ENCODE peak calls at places on chromosomes 2 and 18, in seven cellular contexts. J is hepatocyte, T is cardiac muscle cell, Y is adrenal gland, F is heart left ventricle, C is right atrium auricular region, A is endothelial cell of umbilical vein. I is an unnamed sample. For H3K4me1, the result is how much of the 10 kb centered on the place peaks cover.

GRCh38 chr2:197011777-197012641 is 85.5 kb upstream of the PGAP1 start:
- DNase-seq in J (peak), T (peak), Y (no peak), F (peak), C (no peak), A (peak), I (no peak)

GRCh38 chr2:192424243-192424642 is 229.5 kb upstream of the TMEFF2 start:
- DNase-seq in J (no peak), T (no peak), Y (no peak), F (no peak), C (no peak), A (no peak), I (no peak)

GRCh38 chr2:215836881-215837280 is 176.5 kb downstream of the MREG start:
- DNase-seq in J (no peak), T (no peak), Y (no peak), F (no peak), C (no peak), A (no peak), I (no peak)

GRCh38 chr18:45423664-45424063 is 191.6 kb upstream of the SLC14A2 start:
- DNase-seq in J (no peak), T (no peak), Y (no peak), F (no peak), C (no peak), A (no peak), I (no peak)

GRCh38 chr2:145524303-145524702 is 1004.4 kb upstream of the ZEB2 start:
- DNase-seq in J (no peak), T (no peak), Y (no peak), F (no peak), C (no peak), A (no peak), I (no peak)

GRCh38 chr2:19124135-19124534 is 234.3 kb downstream of the OSR1 start:
- DNase-seq in J (no peak), T (no peak), Y (no peak), F (no peak), C (no peak), A (no peak), I (no peak)

GRCh38 chr2:97849881-97850540 is 136.6 kb downstream of the ZAP70 start:
- DNase-seq in J (no peak), T (no peak), Y (no peak), F (no peak), C (no peak), A (no peak), I (no peak)

GRCh38 chr2:160114020-160114419 is 51.6 kb upstream of the PLA2R1 start:
- DNase-seq in J (no peak), T (no peak), Y (no peak), F (no peak), C (no peak), A (no peak), I (no peak)

DNA sequence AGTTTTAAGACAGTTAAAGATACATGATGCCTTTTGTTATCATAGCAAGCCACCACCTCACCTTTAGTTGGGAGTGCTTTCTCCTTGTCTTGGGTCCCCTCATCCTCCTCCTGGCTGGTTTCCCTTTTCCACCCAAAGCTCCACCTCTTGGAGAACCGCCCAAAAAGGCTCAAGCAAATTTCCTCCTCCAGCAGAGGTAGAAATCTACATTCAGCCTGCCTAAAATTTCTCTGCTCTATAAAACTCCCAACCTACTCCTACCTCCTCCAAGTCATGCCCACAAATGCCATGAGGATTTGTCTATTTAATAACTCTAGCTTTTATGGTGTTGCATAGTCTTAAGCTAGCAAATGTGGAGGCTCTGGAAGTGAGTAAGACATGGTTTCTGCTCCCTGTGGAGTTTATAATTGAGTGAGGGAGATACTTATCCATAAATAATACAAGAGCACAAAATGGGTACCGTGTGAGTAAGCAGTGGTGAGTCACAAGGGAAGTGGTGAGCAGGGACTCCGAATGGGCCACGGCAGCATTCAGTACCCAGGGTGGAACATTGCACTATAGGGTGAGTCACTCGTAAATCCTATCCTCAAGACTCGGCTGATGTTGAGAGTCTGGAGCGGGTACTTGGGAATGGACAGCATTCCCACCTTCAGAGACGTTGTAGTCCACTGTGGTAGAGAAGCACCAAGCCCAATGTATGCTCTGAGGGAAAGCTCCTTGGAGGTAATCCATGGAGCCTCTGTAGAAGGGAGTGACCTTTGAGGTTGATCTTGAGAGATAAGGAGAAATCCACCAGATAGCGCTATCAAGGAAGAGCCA is 146.3 kb downstream of the RTN4 start:
- DNase-seq in J (peak), T (no peak), Y (no peak), F (no peak), C (peak), A (peak), I (peak)
- TF ChIP-seq CTCF in J (no peak), T (no peak), Y (no peak), F (no peak), C (no peak), A (no peak), I (no peak)

GRCh38 chr2:203685789-203686433 is 20.5 kb upstream of the CD28 start:
- DNase-seq in J (no peak), T (no peak), Y (no peak), F (no peak), C (no peak), A (peak), I (no peak)
- H3K4me1 ChIP-seq in J (under half), T (under half), Y (under half), F (half or more), C (under half), A (half or more), I (under half)

GRCh38 chr18:40402052-40402451 is 1553.0 kb upstream of the PIK3C3 start:
- DNase-seq in J (no peak), T (no peak), Y (no peak), F (no peak), C (no peak), A (no peak), I (no peak)

GRCh38 chr18:40407913-40408312 is 1547.1 kb upstream of the PIK3C3 start:
- DNase-seq in J (no peak), T (no peak), Y (no peak), F (no peak), C (no peak), A (no peak), I (no peak)

DNA sequence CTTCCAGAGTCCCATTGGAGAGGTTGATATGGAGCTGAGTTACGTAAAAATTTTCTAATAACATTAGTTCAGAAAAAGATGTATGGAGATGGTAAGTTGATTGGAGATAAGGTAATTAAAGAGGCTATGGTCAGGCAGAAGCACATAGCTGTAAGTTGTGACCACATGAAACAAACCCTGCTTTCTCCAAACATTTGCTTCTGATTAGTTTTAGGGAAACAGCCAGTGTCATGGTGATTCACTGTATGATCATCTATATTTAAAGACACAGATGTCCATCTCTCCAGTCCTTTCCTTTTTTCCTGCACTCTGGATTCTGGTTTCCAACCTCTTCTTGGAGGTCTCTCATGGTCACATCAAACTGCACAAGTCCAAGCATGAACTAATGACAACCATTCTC is 1550.8 kb upstream of the PIK3C3 start:
- DNase-seq in J (no peak), T (no peak), Y (no peak), F (no peak), C (no peak), A (no peak), I (no peak)
- H3K4me3 ChIP-seq in J (no peak), T (no peak), Y (no peak), F (no peak), C (no peak), A (no peak), I (no peak)

GRCh38 chr2:167331636-167332232 is 443.5 kb downstream of the XIRP2 start:
- DNase-seq in J (peak), T (peak), Y (no peak), F (no peak), C (no peak), A (no peak), I (no peak)
- TF ChIP-seq CTCF in J (peak), T (peak), Y (no peak), F (no peak), C (no peak), A (no peak), I (no peak)

DNA sequence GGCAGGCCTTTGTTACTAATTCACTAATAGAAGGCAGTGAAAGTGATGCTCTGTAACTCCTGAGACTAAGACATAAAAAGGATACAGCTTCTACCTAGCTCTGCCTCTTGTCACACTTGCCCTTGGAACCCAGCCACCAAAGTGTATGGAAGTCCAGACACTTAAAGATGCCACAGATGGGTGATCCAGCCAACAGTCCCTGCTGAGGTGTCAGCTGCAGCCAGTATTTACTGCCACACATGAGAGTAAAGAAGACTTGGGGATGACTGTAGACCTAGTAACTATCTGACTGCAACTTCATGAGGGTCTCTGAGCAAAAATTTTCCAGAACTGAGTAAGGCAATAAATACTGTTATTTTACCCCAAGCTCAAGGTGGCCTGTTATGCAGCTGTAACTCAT is 8.8 kb downstream of the IMMT start:
- DNase-seq in J (no peak), T (peak), Y (no peak), F (no peak), C (no peak), A (no peak), I (no peak)
- H3K4me1 ChIP-seq in J (under half), T (under half), Y (under half), F (under half), C (under half), A (under half), I (under half)

DNA sequence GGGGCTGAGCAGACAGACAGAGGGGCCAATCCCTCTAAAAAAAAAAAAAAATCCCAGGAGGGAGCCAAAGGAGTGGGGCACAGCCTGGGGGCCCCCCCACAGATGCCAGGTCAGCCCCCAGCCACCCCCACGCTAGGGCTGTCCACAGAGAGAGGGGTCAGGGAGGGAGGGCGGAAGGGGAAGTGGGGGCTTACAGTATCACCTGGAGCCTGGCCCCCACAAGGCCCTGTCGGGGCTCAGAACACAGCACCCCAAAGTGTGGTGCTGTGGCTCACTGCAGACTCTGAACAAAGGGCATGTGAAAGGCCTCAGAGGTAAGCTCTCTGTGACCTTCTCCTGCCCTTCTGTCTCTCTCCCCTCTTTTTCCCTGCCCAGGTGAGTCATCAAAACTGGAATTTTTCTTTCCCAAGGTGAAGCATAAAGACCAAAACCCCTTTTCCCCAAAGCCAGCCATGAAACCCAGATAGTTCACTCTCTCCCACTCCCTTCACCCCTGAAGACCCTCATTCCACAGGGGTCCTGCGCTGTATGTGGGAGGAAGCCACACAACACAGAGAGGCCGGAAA is 13.9 kb downstream of the BIN1 start:
- DNase-seq in J (no peak), T (no peak), Y (no peak), F (no peak), C (no peak), A (no peak), I (no peak)
- H3K4me3 ChIP-seq in J (no peak), T (no peak), Y (no peak), F (no peak), C (no peak), A (no peak), I (no peak)

GRCh38 chr18:2992995-2993877 is 19.7 kb downstream of the LPIN2 start:
- DNase-seq in J (no peak), T (no peak), Y (no peak), F (no peak), C (no peak), A (no peak), I (no peak)
- TF ChIP-seq CTCF in J (no peak), T (no peak), Y (no peak), F (no peak), C (no peak), A (no peak), I (no peak)

DNA sequence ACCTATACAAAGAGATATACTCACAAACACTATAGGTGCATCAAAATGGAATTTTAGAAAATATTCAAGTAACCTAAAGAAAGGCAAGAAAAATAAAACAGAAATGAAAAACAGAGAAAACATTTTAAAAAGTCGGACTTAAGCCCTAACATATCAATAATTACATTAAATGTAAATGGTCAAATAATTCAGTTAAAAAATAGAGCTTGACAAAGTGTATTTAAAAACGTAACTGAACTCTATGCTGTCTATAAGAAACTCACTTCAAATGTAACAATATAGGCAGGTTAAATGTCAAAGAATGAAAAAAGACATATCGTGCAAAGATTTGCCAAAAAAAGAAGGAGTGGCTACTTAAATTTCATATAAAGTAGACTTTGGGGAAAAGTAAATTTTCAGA is 163.9 kb downstream of the ACOXL start:
- DNase-seq in J (no peak), T (no peak), Y (no peak), F (no peak), C (no peak), A (no peak), I (no peak)
- H3K4me1 ChIP-seq in J (under half), T (under half), Y (under half), F (under half), C (under half), A (under half), I (under half)

DNA sequence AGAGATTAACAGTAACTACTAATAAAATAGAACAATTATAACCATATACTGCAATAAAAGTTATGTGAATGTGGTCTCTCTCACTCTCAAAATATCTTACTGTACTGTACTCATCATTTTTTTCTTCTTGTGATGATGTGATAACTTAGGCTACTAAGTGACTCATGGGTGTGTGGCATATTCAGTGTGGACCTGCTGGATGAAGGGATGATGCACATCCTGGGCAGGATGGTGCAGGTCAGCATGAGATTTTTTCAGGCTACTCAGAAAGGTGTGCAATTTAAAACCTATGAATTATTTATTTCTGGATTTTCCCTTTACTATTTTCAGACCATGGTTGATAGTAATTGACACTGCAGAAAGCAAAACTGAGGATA is 90.7 kb downstream of the NCKAP5 start:
- DNase-seq in J (no peak), T (no peak), Y (no peak), F (no peak), C (no peak), A (no peak), I (no peak)
- H3K4me3 ChIP-seq in J (no peak), T (no peak), Y (no peak), F (no peak), C (no peak), A (no peak), I (no peak)

GRCh38 chr2:235638541-235639192 is 144.8 kb downstream of the AGAP1 start:
- DNase-seq in J (no peak), T (no peak), Y (no peak), F (no peak), C (no peak), A (no peak), I (no peak)
- TF ChIP-seq CTCF in J (peak), T (no peak), Y (no peak), F (no peak), C (no peak), A (no peak), I (no peak)

I was measured in lung.